ENCODE peak calls at places on chromosomes 6 and 20, in five cellular contexts. One of them, this sample, is unnamed.

GRCh38 chr6:47134476-47135189 is 92.5 kb upstream of the ADGRF1 start:
- DNase-seq in hepatocyte: peak; percentile 68
- DNase-seq in neuronal stem cell: no peak
- DNase-seq in PC-3: peak; percentile 99
- DNase-seq in adrenal gland: no peak
- DNase-seq in this sample: peak; percentile 45

GRCh38 chr6:125952764-125953501 is 3.6 kb upstream of the HINT3 start:
- DNase-seq in neuronal stem cell: no peak
- DNase-seq in adrenal gland: peak; percentile 17
- DNase-seq in PC-3: peak; percentile 23
- DNase-seq in hepatocyte: peak; percentile 73
- DNase-seq in this sample: no peak

GRCh38 chr6:12233693-12234551 is 56.2 kb upstream of the EDN1 start:
- DNase-seq in hepatocyte: peak; percentile 77
- DNase-seq in neuronal stem cell: peak; percentile 11
- DNase-seq in PC-3: peak; percentile 90
- DNase-seq in adrenal gland: peak; percentile 58
- DNase-seq in this sample: peak; percentile 61

GRCh38 chr6:87788141-87788540 is 86.1 kb upstream of the AKIRIN2 start:
- DNase-seq in hepatocyte: no peak
- DNase-seq in PC-3: peak; percentile 16
- DNase-seq in neuronal stem cell: no peak
- DNase-seq in adrenal gland: no peak
- DNase-seq in this sample: no peak

GRCh38 chr20:61839912-61840441 is 225.7 kb downstream of the TAF4 start:
- DNase-seq in hepatocyte: no peak
- DNase-seq in PC-3: no peak
- DNase-seq in neuronal stem cell: no peak
- DNase-seq in adrenal gland: no peak
- DNase-seq in this sample: no peak

GRCh38 chr6:163691049-163691448 is 276.5 kb downstream of the QKI start:
- DNase-seq in PC-3: no peak
- DNase-seq in hepatocyte: no peak
- DNase-seq in neuronal stem cell: no peak
- DNase-seq in adrenal gland: no peak
- DNase-seq in this sample: no peak

GRCh38 chr6:162907876-162908481 is 180.2 kb downstream of the PACRG start:
- DNase-seq in PC-3: peak; percentile 65
- DNase-seq in hepatocyte: no peak
- DNase-seq in neuronal stem cell: no peak
- DNase-seq in adrenal gland: no peak
- DNase-seq in this sample: peak; percentile 51

GRCh38 chr6:122833229-122833556 is 44.1 kb downstream of the SMPDL3A start:
- DNase-seq in adrenal gland: no peak
- DNase-seq in hepatocyte: no peak
- DNase-seq in neuronal stem cell: peak; percentile 58
- DNase-seq in PC-3: no peak
- DNase-seq in this sample: no peak

GRCh38 chr20:41133709-41134361 is 3.5 kb upstream of the PLCG1 start:
- DNase-seq in PC-3: no peak
- DNase-seq in adrenal gland: no peak
- DNase-seq in hepatocyte: no peak
- DNase-seq in neuronal stem cell: no peak
- DNase-seq in this sample: no peak

GRCh38 chr6:150959071-150959637 is 93.7 kb downstream of the MTHFD1L start:
- DNase-seq in hepatocyte: no peak
- DNase-seq in PC-3: no peak
- DNase-seq in neuronal stem cell: no peak
- DNase-seq in adrenal gland: no peak
- DNase-seq in this sample: no peak

GRCh38 chr20:41532935-41533334 is 85.2 kb downstream of the CHD6 start:
- DNase-seq in hepatocyte: no peak
- DNase-seq in PC-3: no peak
- DNase-seq in neuronal stem cell: no peak
- DNase-seq in adrenal gland: no peak
- DNase-seq in this sample: no peak

GRCh38 chr20:25297141-25297905 is 49.4 kb downstream of the PYGB start:
- DNase-seq in hepatocyte: no peak
- DNase-seq in PC-3: no peak
- DNase-seq in adrenal gland: no peak
- DNase-seq in neuronal stem cell: no peak
- DNase-seq in this sample: no peak
- H3K36me3 ChIP-seq in hepatocyte: no peaks in the 10 kb centered on the region
- H3K36me3 ChIP-seq in PC-3: peaks cover 35% of the 10 kb centered on the region
- H3K36me3 ChIP-seq in adrenal gland: no peaks in the 10 kb centered on the region
- H3K36me3 ChIP-seq in neuronal stem cell: peaks cover 30% of the 10 kb centered on the region
- H3K36me3 ChIP-seq in this sample: no peaks in the 10 kb centered on the region

DNA sequence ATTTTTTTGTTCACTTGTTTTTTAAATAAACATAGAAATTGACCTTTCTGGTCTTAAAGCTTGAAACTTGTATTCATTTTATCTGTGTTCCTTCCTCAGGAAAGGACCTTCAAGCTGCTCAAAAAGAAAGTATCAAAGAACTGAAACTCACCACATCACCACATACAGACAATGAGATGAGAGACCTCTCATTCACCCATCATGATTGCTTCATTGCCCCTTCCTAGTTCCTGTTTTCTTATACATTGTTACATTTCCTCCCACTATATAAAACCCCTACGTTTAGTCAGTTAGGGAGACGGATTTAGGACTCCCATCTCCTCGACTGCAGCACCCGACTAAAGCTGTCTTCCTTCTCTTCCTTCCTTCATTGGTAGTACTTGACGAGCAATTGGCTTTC is 180.5 kb upstream of the OPRM1 start:
- DNase-seq in hepatocyte: no peak
- DNase-seq in PC-3: no peak
- DNase-seq in neuronal stem cell: no peak
- DNase-seq in adrenal gland: no peak
- DNase-seq in this sample: no peak
- H3K36me3 ChIP-seq in hepatocyte: no peaks in the 10 kb centered on the region
- H3K36me3 ChIP-seq in PC-3: no peaks in the 10 kb centered on the region
- H3K36me3 ChIP-seq in neuronal stem cell: peaks cover 1% of the 10 kb centered on the region
- H3K36me3 ChIP-seq in adrenal gland: no peaks in the 10 kb centered on the region
- H3K36me3 ChIP-seq in this sample: no peaks in the 10 kb centered on the region

GRCh38 chr6:20142866-20143265 is 69.4 kb downstream of the MBOAT1 start:
- DNase-seq in PC-3: no peak
- DNase-seq in adrenal gland: no peak
- DNase-seq in neuronal stem cell: no peak
- DNase-seq in hepatocyte: no peak
- DNase-seq in this sample: no peak
- H3K36me3 ChIP-seq in PC-3: no peaks in the 10 kb centered on the region
- H3K36me3 ChIP-seq in adrenal gland: no peaks in the 10 kb centered on the region
- H3K36me3 ChIP-seq in neuronal stem cell: no peaks in the 10 kb centered on the region
- H3K36me3 ChIP-seq in hepatocyte: no peaks in the 10 kb centered on the region
- H3K36me3 ChIP-seq in this sample: no peaks in the 10 kb centered on the region

DNA sequence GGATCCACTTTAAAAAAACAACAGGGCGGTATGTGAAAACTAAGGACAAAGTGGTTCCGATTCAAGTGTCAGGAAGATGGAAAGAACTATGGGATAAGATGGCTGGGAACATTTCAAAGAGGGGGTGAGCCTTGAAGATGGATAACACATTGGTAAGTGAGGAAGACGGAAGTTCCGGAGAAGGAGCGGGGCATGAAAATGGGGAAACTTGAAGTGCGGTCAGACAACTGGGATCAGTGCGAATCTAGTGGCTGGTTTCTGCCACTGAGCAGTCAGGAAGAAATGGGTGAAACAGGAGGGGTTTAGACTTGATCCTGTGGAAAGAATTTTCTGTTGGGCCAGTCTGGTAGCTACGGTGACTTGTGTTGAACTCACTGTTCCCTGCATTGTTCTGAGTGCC is 1.2 kb downstream of the NAA20 start:
- DNase-seq in neuronal stem cell: no peak
- DNase-seq in PC-3: peak; percentile 14
- DNase-seq in hepatocyte: no peak
- DNase-seq in adrenal gland: no peak
- DNase-seq in this sample: no peak
- H3K36me3 ChIP-seq in neuronal stem cell: peaks cover 3% of the 10 kb centered on the region
- H3K36me3 ChIP-seq in PC-3: peaks cover 13% of the 10 kb centered on the region
- H3K36me3 ChIP-seq in hepatocyte: no peaks in the 10 kb centered on the region
- H3K36me3 ChIP-seq in adrenal gland: no peaks in the 10 kb centered on the region
- H3K36me3 ChIP-seq in this sample: peaks cover 17% of the 10 kb centered on the region

DNA sequence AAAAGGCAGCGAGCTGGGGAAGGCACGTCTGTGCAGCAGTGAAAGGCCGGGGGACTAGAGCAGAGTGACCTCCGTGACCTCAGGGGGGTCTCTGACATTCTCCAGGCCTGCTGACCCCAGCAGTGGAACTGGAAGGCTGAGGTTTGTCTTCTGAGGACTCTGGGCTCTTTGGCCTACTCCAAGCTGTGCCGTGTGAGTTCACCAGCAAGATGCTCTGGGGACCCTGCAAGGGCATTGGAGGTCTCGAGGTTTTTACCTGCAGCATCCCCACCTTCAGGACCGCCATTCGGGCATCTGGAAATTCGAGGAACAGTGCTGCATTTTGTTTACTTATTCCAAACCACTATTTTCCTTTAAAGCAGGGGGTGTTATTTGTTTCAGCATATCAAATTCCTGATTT is 140.9 kb downstream of the PHACTR3 start:
- DNase-seq in hepatocyte: no peak
- DNase-seq in PC-3: no peak
- DNase-seq in neuronal stem cell: no peak
- DNase-seq in adrenal gland: no peak
- DNase-seq in this sample: no peak
- H3K36me3 ChIP-seq in hepatocyte: no peaks in the 10 kb centered on the region
- H3K36me3 ChIP-seq in PC-3: no peaks in the 10 kb centered on the region
- H3K36me3 ChIP-seq in neuronal stem cell: no peaks in the 10 kb centered on the region
- H3K36me3 ChIP-seq in adrenal gland: no peaks in the 10 kb centered on the region
- H3K36me3 ChIP-seq in this sample: no peaks in the 10 kb centered on the region

GRCh38 chr6:16335176-16335575 is 96.8 kb downstream of the GMPR start:
- DNase-seq in PC-3: no peak
- DNase-seq in neuronal stem cell: no peak
- DNase-seq in adrenal gland: no peak
- DNase-seq in hepatocyte: no peak
- DNase-seq in this sample: no peak
- H3K36me3 ChIP-seq in PC-3: no peaks in the 10 kb centered on the region
- H3K36me3 ChIP-seq in neuronal stem cell: no peaks in the 10 kb centered on the region
- H3K36me3 ChIP-seq in adrenal gland: no peaks in the 10 kb centered on the region
- H3K36me3 ChIP-seq in hepatocyte: no peaks in the 10 kb centered on the region
- H3K36me3 ChIP-seq in this sample: no peaks in the 10 kb centered on the region

GRCh38 chr6:42659806-42660205 is 62.6 kb downstream of the PRPH2 start:
- DNase-seq in adrenal gland: no peak
- DNase-seq in hepatocyte: no peak
- DNase-seq in neuronal stem cell: no peak
- DNase-seq in PC-3: no peak
- DNase-seq in this sample: no peak

GRCh38 chr6:42664718-42665117 is 57.7 kb downstream of the PRPH2 start:
- DNase-seq in adrenal gland: no peak
- DNase-seq in hepatocyte: no peak
- DNase-seq in PC-3: no peak
- DNase-seq in neuronal stem cell: no peak
- DNase-seq in this sample: no peak

GRCh38 chr6:42661540-42662153 is 60.8 kb downstream of the PRPH2 start:
- DNase-seq in hepatocyte: peak; percentile 82
- DNase-seq in PC-3: peak; percentile 77
- DNase-seq in neuronal stem cell: peak; percentile 77
- DNase-seq in adrenal gland: peak; percentile 86
- DNase-seq in this sample: peak; percentile 24
- H3K36me3 ChIP-seq in hepatocyte: no peaks in the 10 kb centered on the region
- H3K36me3 ChIP-seq in PC-3: peaks cover 72% of the 10 kb centered on the region
- H3K36me3 ChIP-seq in neuronal stem cell: peaks cover 12% of the 10 kb centered on the region
- H3K36me3 ChIP-seq in adrenal gland: no peaks in the 10 kb centered on the region
- H3K36me3 ChIP-seq in this sample: peaks cover 47% of the 10 kb centered on the region

This sample was measured in SK-N-MC.